ENCODE peak calls at places on chromosome 19, in six cellular contexts. M is ovary; W is naive thymus-derived CD4-positive, alpha-beta T cell; R is effector memory CD4-positive, alpha-beta T cell; E is caudate nucleus; L is retina. F is an unnamed sample.

GRCh38 chr19:15296841-15297415 is 35.4 kb downstream of the BRD4 start:
- DNase-seq in M (no peak), W (peak; percentile 33), R (no peak), E (no peak), L (no peak), F (no peak)

GRCh38 chr19:45159971-45160324 is 834 bp downstream of the NKPD1 start:
- DNase-seq in M (no peak), W (no peak), R (no peak), E (no peak), L (no peak), F (no peak)

GRCh38 chr19:53903055-53903680 is 5.9 kb upstream of the CACNG7 start:
- DNase-seq in M (no peak), W (peak; percentile 45), R (peak; percentile 20), E (no peak), L (no peak), F (no peak)

GRCh38 chr19:35042954-35043604 is 1.6 kb downstream of the HPN start:
- DNase-seq in M (no peak), W (no peak), R (no peak), E (no peak), L (no peak), F (no peak)

GRCh38 chr19:36120092-36120983 is 5.1 kb downstream of the TBCB start:
- DNase-seq in M (no peak), W (no peak), R (no peak), E (no peak), L (no peak), F (no peak)

GRCh38 chr19:14048439-14049153 is 13.3 kb downstream of the PALM3 start:
- DNase-seq in M (no peak), W (peak; percentile 66), R (peak; percentile 57), E (peak; percentile 1), L (no peak), F (no peak)

GRCh38 chr19:38911388-38912004 is 490 bp downstream of the CCER2 start:
- DNase-seq in M (no peak), W (no peak), R (no peak), E (no peak), L (no peak), F (no peak)

GRCh38 chr19:19550972-19551861 is 13.2 kb downstream of the CILP2 start:
- DNase-seq in M (no peak), W (no peak), R (no peak), E (no peak), L (no peak), F (no peak)

GRCh38 chr19:6802336-6803035 is 30.0 kb downstream of the VAV1 start:
- DNase-seq in M (no peak), W (no peak), R (peak; percentile 63), E (peak; percentile 7), L (no peak), F (peak; percentile 2)

GRCh38 chr19:35959040-35959967 is 23.1 kb downstream of the LRFN3 start:
- DNase-seq in M (no peak), W (peak; percentile 86), R (peak; percentile 75), E (peak; percentile 72), L (peak; percentile 46), F (no peak)

GRCh38 chr19:14004619-14005380 is 1.3 kb downstream of the RFX1 start:
- DNase-seq in M (no peak), W (no peak), R (no peak), E (peak; percentile 64), L (no peak), F (no peak)

F was measured in amygdala.